ENCODE peak calls at places on chromosomes 16 and 17, in four cellular contexts. K, O, E and B are unnamed samples. For H3K9me3, the result is how much of the 10 kb centered on the place peaks cover.

GRCh38 chr16:11090947-11091785 is 146.8 kb downstream of the CLEC16A start:
- DNase-seq in O (no peak), K (no peak), E (no peak), B (no peak)

GRCh38 chr17:74823176-74823495 is 36.5 kb downstream of the GRIN2C start:
- DNase-seq in K (no peak), O (no peak), E (no peak), B (no peak)

GRCh38 chr16:55437627-55438026 is 41.4 kb upstream of the MMP2 start:
- DNase-seq in E (no peak), O (no peak), K (no peak), B (no peak)

GRCh38 chr16:54812229-54812628 is 118.4 kb upstream of the IRX5 start:
- DNase-seq in O (no peak), K (no peak), E (no peak), B (no peak)

GRCh38 chr17:73600103-73600871 is 44.0 kb downstream of the SDK2 start:
- DNase-seq in O (no peak), E (no peak), K (no peak), B (no peak)

GRCh38 chr16:16021988-16022682 is 72.7 kb downstream of the ABCC1 start:
- DNase-seq in O (peak), E (peak), K (peak), B (peak)

GRCh38 chr17:63914471-63914870 is 3.4 kb upstream of the CSHL1 start:
- DNase-seq in E (no peak), K (no peak), O (no peak), B (no peak)

GRCh38 chr16:1565083-1565805 is 31.8 kb downstream of the TMEM204 start:
- DNase-seq in O (no peak), E (no peak), K (no peak), B (no peak)

GRCh38 chr17:64707077-64707591 is 45.0 kb upstream of the SMURF2 start:
- DNase-seq in O (peak), E (peak), K (peak), B (peak)

GRCh38 chr17:43927101-43927935 is 15.0 kb downstream of the PPY start:
- DNase-seq in O (no peak), K (no peak), E (peak), B (no peak)

GRCh38 chr16:57462978-57463362 is 491 bp downstream of the POLR2C start:
- DNase-seq in O (no peak), K (peak), E (no peak), B (no peak)

GRCh38 chr17:50129303-50129945 is 536 bp downstream of the SAMD14 start:
- DNase-seq in O (no peak), E (peak), K (no peak), B (peak)

GRCh38 chr16:86942469-86943175 is 364.3 kb downstream of the FOXL1 start:
- DNase-seq in K (no peak), O (no peak), E (no peak), B (no peak)

GRCh38 chr16:56637814-56638750 is at the start of gene MT1A:
- DNase-seq in O (peak), K (peak), E (peak), B (peak)

GRCh38 chr16:53766304-53767016 is 62.5 kb downstream of the FTO start:
- DNase-seq in K (peak), O (peak), E (peak), B (no peak)

GRCh38 chr17:76740329-76741118 is 2.6 kb downstream of the MFSD11 start:
- DNase-seq in K (no peak), O (peak), E (no peak), B (no peak)

GRCh38 chr17:48492401-48493298 is 38.2 kb downstream of the HOXB1 start:
- DNase-seq in K (peak), E (peak), O (peak), B (peak)

GRCh38 chr17:80716986-80717385 is 172.3 kb downstream of the RPTOR start:
- DNase-seq in E (no peak), O (no peak), K (no peak), B (no peak)

GRCh38 chr17:40145476-40145875 is 5.1 kb downstream of the CASC3 start:
- DNase-seq in K (no peak), O (no peak), E (no peak), B (no peak)

GRCh38 chr16:30007378-30007895 is 3.4 kb downstream of the DOC2A start:
- DNase-seq in O (no peak), E (no peak), K (no peak), B (no peak)

GRCh38 chr16:29877266-29877961 is 14.4 kb upstream of the CDIPT start:
- DNase-seq in K (peak), O (no peak), E (peak), B (peak)

GRCh38 chr17:51630101-51630671 is 369.8 kb downstream of the UTP18 start:
- DNase-seq in K (no peak), O (no peak), E (no peak), B (no peak)

GRCh38 chr17:69593351-69593715 is 178.8 kb downstream of the MAP2K6 start:
- DNase-seq in E (no peak), O (no peak), K (no peak), B (no peak)

GRCh38 chr17:72618018-72618509 is 474.4 kb downstream of the SLC39A11 start:
- DNase-seq in O (no peak), E (peak), K (no peak), B (peak)

GRCh38 chr17:2309338-2310143 is 5.8 kb downstream of the SRR start:
- DNase-seq in E (peak), K (no peak), O (no peak), B (no peak)

GRCh38 chr16:81848306-81848853 is 69.3 kb downstream of the PLCG2 start:
- DNase-seq in K (no peak), E (no peak), O (no peak), B (no peak)

GRCh38 chr17:21125862-21126261 is 902 bp upstream of the DHRS7B start:
- DNase-seq in O (no peak), E (no peak), K (peak), B (no peak)
- H3K4me3 ChIP-seq in O (peak), E (no peak), K (no peak), B (peak)

GRCh38 chr16:35410438-35410837 is 1951.0 kb downstream of the TP53TG3F start:
- DNase-seq in O (no peak), K (no peak), E (no peak), B (no peak)
- H3K9me3 ChIP-seq in O (under half), K (under half), E (under half), B (under half)

GRCh38 chr16:46686815-46687473 is 2.0 kb downstream of the VPS35 start:
- DNase-seq in O (no peak), K (no peak), E (no peak), B (no peak)
- H3K4me3 ChIP-seq in O (peak), K (no peak), E (peak), B (peak)

GRCh38 chr16:35908942-35909341 is 2449.5 kb downstream of the TP53TG3F start:
- DNase-seq in O (no peak), K (no peak), E (no peak), B (no peak)

GRCh38 chr16:35910409-35910808 is 2451.0 kb downstream of the TP53TG3F start:
- DNase-seq in O (no peak), E (no peak), K (no peak), B (no peak)

GRCh38 chr16:35909351-35909954 is 2450.0 kb downstream of the TP53TG3F start:
- DNase-seq in E (no peak), O (no peak), K (no peak), B (no peak)

GRCh38 chr16:35908152-35908551 is 2448.7 kb downstream of the TP53TG3F start:
- DNase-seq in K (no peak), O (no peak), E (no peak), B (no peak)

GRCh38 chr16:35911899-35912298 is 2452.5 kb downstream of the TP53TG3F start:
- DNase-seq in O (no peak), E (no peak), K (no peak), B (no peak)
- H3K9me3 ChIP-seq in O (under half), E (under half), K (under half), B (under half)

GRCh38 chr16:28596115-28596630 is 677 bp downstream of the SULT1A2 start:
- DNase-seq in E (no peak), O (no peak), K (no peak), B (no peak)
- H3K4me3 ChIP-seq in E (no peak), O (peak), K (no peak), B (no peak)

GRCh38 chr16:75745823-75746222 is 19.5 kb upstream of the CPHXL start:
- DNase-seq in O (no peak), K (no peak), E (no peak), B (no peak)

GRCh38 chr16:75745242-75745641 is 19.0 kb upstream of the CPHXL start:
- DNase-seq in K (no peak), E (no peak), O (no peak), B (no peak)

DNA sequence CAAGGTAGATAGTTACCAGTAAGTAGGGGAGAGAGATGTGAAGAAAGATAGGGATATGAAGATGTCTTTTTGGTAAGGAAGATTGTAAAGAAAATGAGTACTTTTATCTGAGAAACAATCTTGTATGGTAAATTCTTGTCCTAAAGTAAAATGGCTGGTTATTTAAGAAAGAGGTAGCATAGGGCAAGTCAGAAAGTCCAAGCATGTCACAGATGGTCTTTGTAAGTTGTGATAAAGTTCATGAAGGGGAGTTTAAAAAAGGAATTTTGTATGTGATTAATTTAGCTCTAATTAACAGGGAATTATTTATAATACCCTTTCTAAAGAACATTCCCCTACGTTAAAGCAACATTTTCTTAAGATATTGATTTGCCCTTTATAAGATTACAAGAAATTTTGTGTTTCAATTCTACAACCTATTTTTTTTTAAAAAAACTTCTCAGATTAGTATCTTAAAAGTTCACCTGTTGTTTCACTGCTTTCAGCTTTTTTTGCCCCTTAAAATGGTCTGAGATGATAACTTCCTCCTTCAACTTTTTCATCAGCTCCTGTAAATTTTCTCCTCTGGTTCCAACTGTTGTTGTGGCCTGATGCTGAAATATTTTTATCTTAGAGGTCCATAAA is 16.2 kb upstream of the CPHXL start:
- DNase-seq in O (no peak), K (no peak), E (no peak), B (no peak)
- H3K9me3 ChIP-seq in O (under half), K (under half), E (under half), B (under half)